ENCODE peak calls at places on chromosomes 7 and 10, in seven cellular contexts. P, W, B, F, L, T and N are unnamed samples.

GRCh38 chr7:139035588-139036353 is at the start of gene ZC3HAV1L:
- DNase-seq in F (peak), T (peak), W (peak), B (peak), L (peak), P (peak), N (no peak)

GRCh38 chr7:36207451-36208291 is 54.6 kb downstream of the EEPD1 start:
- DNase-seq in F (no peak), L (no peak), T (no peak), B (no peak), P (no peak), W (peak), N (peak)

GRCh38 chr7:6160191-6160623 is 112.2 kb downstream of the CYTH3 start:
- DNase-seq in F (no peak), T (no peak), P (peak), B (no peak), W (peak), L (no peak), N (peak)

GRCh38 chr7:107414198-107414597 is 55.7 kb upstream of the GPR22 start:
- DNase-seq in L (no peak), F (no peak), T (no peak), P (no peak), B (no peak), W (no peak), N (no peak)

GRCh38 chr7:157650801-157651200 is 314.0 kb downstream of the DNAJB6 start:
- DNase-seq in L (no peak), F (no peak), B (no peak), P (no peak), W (no peak), T (no peak), N (no peak)

GRCh38 chr10:124150807-124151417 is 57.5 kb upstream of the CHST15 start:
- DNase-seq in W (no peak), L (no peak), T (no peak), B (no peak), P (no peak), F (no peak), N (no peak)

GRCh38 chr10:84097787-84098353 is 41.4 kb upstream of the GHITM start:
- DNase-seq in B (no peak), F (no peak), W (peak), L (no peak), P (no peak), T (no peak), N (no peak)

GRCh38 chr10:16950686-16951681 is 133.8 kb upstream of the RSU1 start:
- DNase-seq in T (no peak), L (no peak), F (peak), W (peak), P (no peak), B (peak), N (peak)

GRCh38 chr10:78458983-78459638 is 425.4 kb downstream of the RPS24 start:
- DNase-seq in F (no peak), P (no peak), W (peak), B (no peak), T (no peak), L (no peak), N (no peak)

GRCh38 chr10:127149613-127150081 is 46.7 kb downstream of the INSYN2A start:
- DNase-seq in B (no peak), L (no peak), P (no peak), F (no peak), T (no peak), W (peak), N (no peak)

GRCh38 chr10:49761789-49762565 is at the start of gene OGDHL:
- DNase-seq in T (peak), W (peak), F (peak), B (peak), P (peak), L (peak), N (no peak)

GRCh38 chr10:123348721-123349120 is 194.5 kb downstream of the BUB3 start:
- DNase-seq in W (no peak), P (no peak), L (no peak), B (no peak), F (no peak), T (no peak), N (no peak)

GRCh38 chr10:95661818-95662217 is 5.3 kb upstream of the ALDH18A1 start:
- DNase-seq in W (peak), T (no peak), F (no peak), B (no peak), L (no peak), P (no peak), N (no peak)

GRCh38 chr7:157412491-157413180 is 75.8 kb downstream of the DNAJB6 start:
- DNase-seq in F (no peak), P (no peak), W (no peak), L (no peak), T (no peak), B (no peak), N (no peak)

GRCh38 chr7:43799605-43800004 is 41.1 kb downstream of the BLVRA start:
- DNase-seq in F (no peak), B (no peak), P (no peak), W (no peak), L (no peak), T (no peak), N (no peak)

GRCh38 chr7:30433082-30433481 is 45.5 kb downstream of the NOD1 start:
- DNase-seq in W (peak), T (no peak), P (peak), B (no peak), F (no peak), L (no peak), N (peak)

GRCh38 chr7:28309684-28310083 is 102.6 kb upstream of the CREB5 start:
- DNase-seq in F (no peak), T (no peak), P (no peak), W (no peak), L (no peak), B (no peak), N (no peak)

GRCh38 chr7:158536871-158537865 is 50.5 kb downstream of the PTPRN2 start:
- DNase-seq in T (no peak), P (no peak), L (no peak), F (no peak), B (no peak), W (no peak), N (no peak)

GRCh38 chr10:118501637-118502440 is 93.6 kb downstream of the PRLHR start:
- DNase-seq in P (peak), B (no peak), T (no peak), W (peak), L (no peak), F (no peak), N (no peak)

GRCh38 chr7:27661776-27662489 is 750 bp downstream of the HIBADH start:
- DNase-seq in P (no peak), L (peak), F (peak), B (no peak), T (peak), W (peak), N (peak)

GRCh38 chr10:124916098-124916584 is 25.8 kb upstream of the ZRANB1 start:
- DNase-seq in P (no peak), B (no peak), T (no peak), F (peak), L (no peak), W (peak), N (no peak)

GRCh38 chr7:816751-817671 is 15.3 kb upstream of the SUN1 start:
- DNase-seq in W (peak), L (peak), F (peak), P (no peak), B (no peak), T (peak), N (no peak)

GRCh38 chr7:20412023-20412422 is 81.3 kb downstream of the ITGB8 start:
- DNase-seq in B (no peak), W (no peak), F (no peak), P (no peak), L (no peak), T (no peak), N (no peak)

GRCh38 chr10:17655009-17655408 is 11.1 kb downstream of the STAM start:
- DNase-seq in P (no peak), B (no peak), F (no peak), L (no peak), T (no peak), W (no peak), N (no peak)

GRCh38 chr7:26667514-26668133 is 196.8 kb downstream of the SKAP2 start:
- DNase-seq in L (peak), F (peak), T (peak), B (peak), W (peak), P (peak), N (peak)

GRCh38 chr7:116500071-116500853 is 724 bp downstream of the CAV2 start:
- DNase-seq in T (no peak), F (peak), P (no peak), B (no peak), L (no peak), W (peak), N (no peak)

GRCh38 chr10:23742807-23743206 is 303.9 kb downstream of the OTUD1 start:
- DNase-seq in F (no peak), B (no peak), T (no peak), P (no peak), L (no peak), W (no peak), N (no peak)

GRCh38 chr10:77267703-77268630 is 369.6 kb downstream of the KCNMA1 start:
- DNase-seq in B (no peak), L (no peak), P (no peak), F (no peak), W (no peak), T (no peak), N (no peak)

GRCh38 chr10:103072276-103072675 is 120.8 kb downstream of the NT5C2 start:
- DNase-seq in T (no peak), B (no peak), F (no peak), L (no peak), P (no peak), W (no peak), N (no peak)

GRCh38 chr10:10847313-10847712 is 170.4 kb upstream of the CELF2 start:
- DNase-seq in W (no peak), F (no peak), P (no peak), T (no peak), L (no peak), B (no peak), N (no peak)

GRCh38 chr7:20402297-20403230 is 71.9 kb downstream of the ITGB8 start:
- DNase-seq in B (no peak), L (no peak), W (peak), F (no peak), P (no peak), T (no peak), N (no peak)